ENCODE peak calls at places on chromosome 5, in eight cellular contexts. One of them, this sample, is unnamed.

GRCh38 chr5:84242286-84242685 is 142.4 kb downstream of the EDIL3 start:
- DNase-seq in body of pancreas: no peak
- DNase-seq in cardiac muscle cell: no peak
- DNase-seq in OCI-LY7: no peak
- DNase-seq in uterus: no peak
- DNase-seq in choroid plexus epithelial cell: peak; percentile 91
- DNase-seq in neural crest cell: no peak
- DNase-seq in lung: no peak
- DNase-seq in this sample: no peak

GRCh38 chr5:176596689-176597416 is 13.1 kb downstream of the GPRIN1 start:
- DNase-seq in body of pancreas: peak; percentile 62
- DNase-seq in cardiac muscle cell: peak; percentile 52
- DNase-seq in OCI-LY7: peak; percentile 13
- DNase-seq in uterus: no peak
- DNase-seq in choroid plexus epithelial cell: peak; percentile 37
- DNase-seq in neural crest cell: no peak
- DNase-seq in lung: no peak
- DNase-seq in this sample: peak; percentile 74

GRCh38 chr5:14741721-14742426 is 77.4 kb downstream of the OTULIN start:
- DNase-seq in body of pancreas: no peak
- DNase-seq in cardiac muscle cell: no peak
- DNase-seq in OCI-LY7: no peak
- DNase-seq in uterus: no peak
- DNase-seq in choroid plexus epithelial cell: no peak
- DNase-seq in neural crest cell: no peak
- DNase-seq in lung: no peak
- DNase-seq in this sample: no peak

GRCh38 chr5:126365446-126366198 is 57.6 kb upstream of the GRAMD2B start:
- DNase-seq in body of pancreas: peak; percentile 58
- DNase-seq in cardiac muscle cell: no peak
- DNase-seq in OCI-LY7: no peak
- DNase-seq in uterus: no peak
- DNase-seq in choroid plexus epithelial cell: no peak
- DNase-seq in neural crest cell: no peak
- DNase-seq in lung: no peak
- DNase-seq in this sample: no peak

GRCh38 chr5:150836703-150837102 is 9.6 kb upstream of the IRGM start:
- DNase-seq in body of pancreas: no peak
- DNase-seq in cardiac muscle cell: no peak
- DNase-seq in OCI-LY7: no peak
- DNase-seq in uterus: no peak
- DNase-seq in choroid plexus epithelial cell: no peak
- DNase-seq in neural crest cell: no peak
- DNase-seq in lung: no peak
- DNase-seq in this sample: no peak

GRCh38 chr5:53419247-53419646 is 61.2 kb upstream of the FST start:
- DNase-seq in body of pancreas: no peak
- DNase-seq in cardiac muscle cell: no peak
- DNase-seq in OCI-LY7: no peak
- DNase-seq in uterus: no peak
- DNase-seq in choroid plexus epithelial cell: peak; percentile 92
- DNase-seq in neural crest cell: no peak
- DNase-seq in lung: no peak
- DNase-seq in this sample: no peak

GRCh38 chr5:27489701-27490100 is 451.3 kb upstream of the CDH9 start:
- DNase-seq in body of pancreas: no peak
- DNase-seq in cardiac muscle cell: no peak
- DNase-seq in OCI-LY7: no peak
- DNase-seq in uterus: no peak
- DNase-seq in choroid plexus epithelial cell: no peak
- DNase-seq in neural crest cell: no peak
- DNase-seq in lung: no peak
- DNase-seq in this sample: no peak

GRCh38 chr5:172834570-172835245 is 657 bp downstream of the ERGIC1 start:
- DNase-seq in body of pancreas: peak; percentile 43
- DNase-seq in cardiac muscle cell: peak; percentile 43
- DNase-seq in OCI-LY7: peak; percentile 53
- DNase-seq in uterus: no peak
- DNase-seq in choroid plexus epithelial cell: peak; percentile 39
- DNase-seq in neural crest cell: peak; percentile 51
- DNase-seq in lung: no peak
- DNase-seq in this sample: peak; percentile 45

GRCh38 chr5:121982089-121982488 is 20.3 kb downstream of the SRFBP1 start:
- DNase-seq in body of pancreas: no peak
- DNase-seq in cardiac muscle cell: no peak
- DNase-seq in OCI-LY7: no peak
- DNase-seq in uterus: no peak
- DNase-seq in choroid plexus epithelial cell: peak; percentile 53
- DNase-seq in neural crest cell: no peak
- DNase-seq in lung: no peak
- DNase-seq in this sample: no peak

GRCh38 chr5:143318833-143319232 is 84.7 kb downstream of the NR3C1 start:
- DNase-seq in body of pancreas: no peak
- DNase-seq in cardiac muscle cell: no peak
- DNase-seq in OCI-LY7: no peak
- DNase-seq in uterus: no peak
- DNase-seq in choroid plexus epithelial cell: no peak
- DNase-seq in neural crest cell: no peak
- DNase-seq in lung: no peak
- DNase-seq in this sample: no peak

GRCh38 chr5:37723147-37723961 is 116.5 kb downstream of the GDNF start:
- DNase-seq in body of pancreas: no peak
- DNase-seq in cardiac muscle cell: peak; percentile 40
- DNase-seq in OCI-LY7: no peak
- DNase-seq in uterus: no peak
- DNase-seq in choroid plexus epithelial cell: peak; percentile 37
- DNase-seq in neural crest cell: peak; percentile 10
- DNase-seq in lung: no peak
- DNase-seq in this sample: no peak
- TF ChIP-seq CTCF in body of pancreas: no peak
- TF ChIP-seq CTCF in cardiac muscle cell: peak; percentile 54
- TF ChIP-seq CTCF in OCI-LY7: peak; percentile 79
- TF ChIP-seq CTCF in uterus: no peak
- TF ChIP-seq CTCF in choroid plexus epithelial cell: peak; percentile 71
- TF ChIP-seq CTCF in neural crest cell: peak; percentile 52
- TF ChIP-seq CTCF in lung: no peak
- TF ChIP-seq CTCF in this sample: peak; percentile 27

GRCh38 chr5:129271309-129271708 is 176.8 kb downstream of the ISOC1 start:
- DNase-seq in body of pancreas: no peak
- DNase-seq in cardiac muscle cell: peak; percentile 58
- DNase-seq in OCI-LY7: peak; percentile 0
- DNase-seq in uterus: no peak
- DNase-seq in choroid plexus epithelial cell: peak; percentile 13
- DNase-seq in neural crest cell: no peak
- DNase-seq in lung: no peak
- DNase-seq in this sample: no peak
- TF ChIP-seq CTCF in body of pancreas: no peak
- TF ChIP-seq CTCF in cardiac muscle cell: peak; percentile 60
- TF ChIP-seq CTCF in OCI-LY7: peak; percentile 36
- TF ChIP-seq CTCF in uterus: no peak
- TF ChIP-seq CTCF in choroid plexus epithelial cell: peak; percentile 34
- TF ChIP-seq CTCF in neural crest cell: no peak
- TF ChIP-seq CTCF in lung: no peak
- TF ChIP-seq CTCF in this sample: no peak

DNA sequence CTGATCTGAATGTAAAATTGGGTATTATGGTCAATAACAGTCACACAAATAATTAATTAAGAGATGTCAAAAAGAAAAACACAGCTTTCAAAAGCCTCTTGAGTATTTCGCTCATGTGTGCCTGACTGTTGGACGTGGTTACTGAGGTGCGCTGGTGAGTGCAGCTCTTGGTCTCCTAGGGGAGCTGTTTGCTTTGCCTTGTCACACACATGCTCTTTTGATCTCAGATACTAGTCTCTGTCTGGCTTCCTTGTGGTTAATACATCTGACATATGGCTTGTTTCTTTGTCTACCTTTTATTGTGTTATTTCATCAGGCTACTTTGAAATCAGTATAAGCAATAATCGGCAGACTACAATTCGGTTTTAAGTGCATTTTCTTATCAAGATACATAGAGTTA is 51.5 kb downstream of the PCSK1 start:
- DNase-seq in body of pancreas: peak; percentile 10
- DNase-seq in cardiac muscle cell: peak; percentile 8
- DNase-seq in OCI-LY7: peak; percentile 1
- DNase-seq in uterus: no peak
- DNase-seq in choroid plexus epithelial cell: peak; percentile 18
- DNase-seq in neural crest cell: no peak
- DNase-seq in lung: no peak
- DNase-seq in this sample: no peak
- TF ChIP-seq CTCF in body of pancreas: no peak
- TF ChIP-seq CTCF in cardiac muscle cell: no peak
- TF ChIP-seq CTCF in OCI-LY7: no peak
- TF ChIP-seq CTCF in uterus: no peak
- TF ChIP-seq CTCF in choroid plexus epithelial cell: peak; percentile 21
- TF ChIP-seq CTCF in neural crest cell: no peak
- TF ChIP-seq CTCF in lung: no peak
- TF ChIP-seq CTCF in this sample: peak; percentile 2

GRCh38 chr5:116142495-116142894 is 57.7 kb downstream of the COMMD10 start:
- DNase-seq in body of pancreas: no peak
- DNase-seq in cardiac muscle cell: no peak
- DNase-seq in OCI-LY7: no peak
- DNase-seq in uterus: no peak
- DNase-seq in choroid plexus epithelial cell: no peak
- DNase-seq in neural crest cell: no peak
- DNase-seq in lung: no peak
- DNase-seq in this sample: no peak
- TF ChIP-seq CTCF in body of pancreas: no peak
- TF ChIP-seq CTCF in cardiac muscle cell: no peak
- TF ChIP-seq CTCF in OCI-LY7: peak; percentile 38
- TF ChIP-seq CTCF in uterus: no peak
- TF ChIP-seq CTCF in choroid plexus epithelial cell: peak; percentile 22
- TF ChIP-seq CTCF in neural crest cell: peak; percentile 32
- TF ChIP-seq CTCF in lung: no peak
- TF ChIP-seq CTCF in this sample: no peak

GRCh38 chr5:7597058-7597457 is 201.1 kb downstream of the ADCY2 start:
- DNase-seq in body of pancreas: no peak
- DNase-seq in cardiac muscle cell: no peak
- DNase-seq in OCI-LY7: no peak
- DNase-seq in uterus: no peak
- DNase-seq in choroid plexus epithelial cell: no peak
- DNase-seq in neural crest cell: no peak
- DNase-seq in lung: no peak
- DNase-seq in this sample: no peak

GRCh38 chr5:7589800-7590199 is 193.9 kb downstream of the ADCY2 start:
- DNase-seq in body of pancreas: no peak
- DNase-seq in cardiac muscle cell: no peak
- DNase-seq in OCI-LY7: no peak
- DNase-seq in uterus: no peak
- DNase-seq in choroid plexus epithelial cell: no peak
- DNase-seq in neural crest cell: no peak
- DNase-seq in lung: no peak
- DNase-seq in this sample: no peak

DNA sequence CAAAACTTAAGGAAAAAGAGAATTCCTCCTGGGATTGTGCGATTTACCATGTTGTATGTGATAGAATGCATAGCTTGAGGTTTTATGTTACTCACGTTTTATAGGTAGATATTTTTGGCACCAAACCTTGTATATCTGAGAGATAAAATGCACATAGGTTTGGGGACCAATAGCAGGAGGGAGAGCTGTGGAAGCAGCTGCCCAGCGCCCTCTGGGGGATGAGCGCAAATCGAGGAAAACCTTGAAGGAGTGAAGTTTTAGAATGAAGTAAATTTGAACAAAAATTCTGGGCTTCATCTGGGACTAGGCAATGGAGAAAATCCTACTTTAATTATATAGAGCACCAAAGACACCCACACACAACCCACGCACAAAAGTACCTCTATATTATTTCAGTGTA is 197.0 kb downstream of the ADCY2 start:
- DNase-seq in body of pancreas: peak; percentile 22
- DNase-seq in cardiac muscle cell: peak; percentile 27
- DNase-seq in OCI-LY7: no peak
- DNase-seq in uterus: no peak
- DNase-seq in choroid plexus epithelial cell: no peak
- DNase-seq in neural crest cell: peak; percentile 26
- DNase-seq in lung: no peak
- DNase-seq in this sample: no peak
- TF ChIP-seq CTCF in body of pancreas: no peak
- TF ChIP-seq CTCF in cardiac muscle cell: no peak
- TF ChIP-seq CTCF in OCI-LY7: peak; percentile 65
- TF ChIP-seq CTCF in uterus: no peak
- TF ChIP-seq CTCF in choroid plexus epithelial cell: no peak
- TF ChIP-seq CTCF in neural crest cell: peak; percentile 58
- TF ChIP-seq CTCF in lung: no peak
- TF ChIP-seq CTCF in this sample: peak; percentile 19

This sample was measured in GM10248.